ENCODE peak calls at places on chromosomes 11 and 22, in nine cellular contexts. L, X, A, R, I, E, W, N and M are unnamed samples.

GRCh38 chr22:36406139-36406538 is 18.4 kb upstream of the MYH9 start:
- DNase-seq in X (no peak), W (no peak), L (no peak), E (no peak), R (no peak), I (no peak), N (no peak), A (no peak), M (no peak)

GRCh38 chr11:21072517-21072916 is 403.1 kb downstream of the NELL1 start:
- DNase-seq in L (no peak), R (no peak), I (no peak), W (no peak), X (no peak), N (no peak), A (no peak), E (no peak), M (no peak)

GRCh38 chr22:19174106-19175025 is 4.2 kb downstream of the SLC25A1 start:
- DNase-seq in I (no peak), X (no peak), L (no peak), E (no peak), N (no peak), A (no peak), W (no peak), R (no peak), M (no peak)

GRCh38 chr11:77127969-77128691 is at the start of gene MYO7A:
- DNase-seq in X (peak; percentile 93), A (no peak), W (no peak), L (no peak), R (no peak), I (peak; percentile 50), N (no peak), E (no peak), M (no peak)

GRCh38 chr11:2808850-2809847 is 76.4 kb downstream of the CDKN1C start:
- DNase-seq in W (peak; percentile 20), L (no peak), X (no peak), R (no peak), I (no peak), E (no peak), A (no peak), N (peak; percentile 63), M (no peak)

GRCh38 chr11:41499429-41499828 is 40.0 kb upstream of the LRRC4C start:
- DNase-seq in N (no peak), L (no peak), E (no peak), I (no peak), R (no peak), X (no peak), W (no peak), A (no peak), M (no peak)

GRCh38 chr22:42388130-42388797 is 43.9 kb downstream of the NFAM1 start:
- DNase-seq in E (no peak), N (no peak), X (no peak), I (peak; percentile 16), W (no peak), A (no peak), R (no peak), L (no peak), M (no peak)

GRCh38 chr11:72432347-72433287 is 1.7 kb downstream of the CLPB start:
- DNase-seq in N (peak; percentile 74), I (no peak), R (no peak), A (no peak), X (no peak), W (no peak), L (no peak), E (no peak), M (no peak)

GRCh38 chr22:29641052-29641780 is 37.8 kb downstream of the NF2 start:
- DNase-seq in X (no peak), A (no peak), L (no peak), N (no peak), E (no peak), I (peak; percentile 13), W (no peak), R (no peak), M (no peak)

GRCh38 chr22:24952837-24953293 is 349 bp downstream of the KIAA1671 start:
- DNase-seq in R (no peak), N (peak; percentile 91), E (no peak), L (no peak), X (peak; percentile 79), I (peak; percentile 76), A (no peak), W (no peak), M (no peak)